ENCODE peak calls at places on chromosomes 6 and 20, in four cellular contexts. V is CD8-positive, alpha-beta T cell; K is mammary epithelial cell; B is heart right ventricle. S is an unnamed sample.

GRCh38 chr20:23683807-23684206 is 5.0 kb downstream of the CST4 start:
- DNase-seq in V (no peak), K (no peak), B (no peak), S (no peak)

GRCh38 chr6:36839819-36840379 is 655 bp upstream of the CPNE5 start:
- DNase-seq in V (peak; percentile 12), K (no peak), B (peak; percentile 67), S (no peak)

GRCh38 chr6:106773482-106773881 is 144.1 kb downstream of the QRSL1 start:
- DNase-seq in V (no peak), K (peak; percentile 89), B (no peak), S (no peak)

GRCh38 chr6:110625883-110626282 is 149.5 kb upstream of the SLC22A16 start:
- DNase-seq in V (no peak), K (peak; percentile 74), B (no peak), S (no peak)

GRCh38 chr6:147509900-147510299 is 1.4 kb downstream of the SAMD5 start:
- DNase-seq in V (no peak), K (no peak), B (no peak), S (no peak)

GRCh38 chr20:208937-209566 is 18.0 kb upstream of the DEFB129 start:
- DNase-seq in V (no peak), K (peak; percentile 61), B (no peak), S (peak; percentile 14)

GRCh38 chr20:38217791-38218565 is 42.6 kb downstream of the KIAA1755 start:
- DNase-seq in V (no peak), K (peak; percentile 90), B (peak; percentile 43), S (peak; percentile 71)

GRCh38 chr6:135972586-135972985 is 121.1 kb downstream of the PDE7B start:
- DNase-seq in V (no peak), K (no peak), B (no peak), S (no peak)

GRCh38 chr6:33116881-33117711 is 41.3 kb downstream of the HLA-DPB1 start:
- DNase-seq in V (no peak), K (no peak), B (no peak), S (no peak)

GRCh38 chr20:17735959-17736621 is 36.3 kb downstream of the BANF2 start:
- DNase-seq in V (no peak), K (no peak), B (no peak), S (no peak)

GRCh38 chr20:10652660-10653191 is 21.1 kb downstream of the JAG1 start:
- DNase-seq in V (no peak), K (no peak), B (no peak), S (no peak)

GRCh38 chr6:22513667-22514066 is 55.7 kb upstream of the HDGFL1 start:
- DNase-seq in V (no peak), K (no peak), B (no peak), S (no peak)

GRCh38 chr6:130050230-130050629 is 31.8 kb downstream of the L3MBTL3 start:
- DNase-seq in V (no peak), K (no peak), B (no peak), S (no peak)

GRCh38 chr6:40906759-40907158 is 132.3 kb downstream of the UNC5CL start:
- DNase-seq in V (no peak), K (peak; percentile 82), B (no peak), S (peak; percentile 37)

GRCh38 chr6:105452924-105453756 is 50.3 kb upstream of the PREP start:
- DNase-seq in V (peak; percentile 41), K (no peak), B (no peak), S (no peak)

GRCh38 chr20:36399147-36399968 is 93.2 kb downstream of the DLGAP4 start:
- DNase-seq in V (no peak), K (peak; percentile 53), B (no peak), S (no peak)

GRCh38 chr20:21027569-21027968 is 78.6 kb downstream of the LINC00237 start:
- DNase-seq in V (no peak), K (no peak), B (no peak), S (no peak)

GRCh38 chr20:61535091-61535490 is 283.0 kb downstream of the CDH4 start:
- DNase-seq in V (no peak), K (no peak), B (no peak), S (no peak)

GRCh38 chr20:20664795-20665194 is 47.6 kb downstream of the RALGAPA2 start:
- DNase-seq in V (no peak), K (no peak), B (no peak), S (no peak)

DNA sequence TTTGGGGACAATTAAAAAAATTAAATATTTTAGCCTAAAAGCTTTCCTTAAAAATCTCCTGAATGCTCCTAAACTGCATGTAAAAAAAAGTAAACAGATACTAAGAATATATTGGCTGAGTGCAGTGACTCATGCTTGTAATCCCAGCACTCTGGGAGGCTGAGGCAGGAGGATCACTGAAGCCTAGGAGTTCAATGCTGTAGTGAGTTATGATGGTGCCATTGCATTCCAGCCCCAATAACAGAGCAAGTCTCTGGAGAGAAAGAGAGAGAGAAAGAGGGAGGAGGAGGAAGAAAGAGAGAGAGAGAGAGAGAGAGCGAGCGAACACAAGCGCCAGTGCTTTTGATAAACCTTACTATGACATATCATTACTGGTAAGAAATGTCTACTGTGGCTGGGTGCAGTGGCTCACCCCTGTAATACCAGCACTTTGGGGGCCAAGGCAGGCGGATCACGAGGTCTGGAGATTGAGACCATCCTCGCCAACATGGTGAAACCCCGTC is 58.8 kb downstream of the FKBP5 start:
- DNase-seq in V (no peak), K (no peak), B (no peak), S (no peak)
- H3K36me3 ChIP-seq in V (peaks cover 22% of the 10 kb centered on the region), K (peaks cover 19% of the 10 kb centered on the region), B (peaks cover 20% of the 10 kb centered on the region), S (no peaks in the 10 kb centered on the region)

GRCh38 chr6:165662671-165663282 is at the start of gene PDE10A:
- DNase-seq in V (no peak), K (peak; percentile 3), B (peak; percentile 79), S (no peak)

GRCh38 chr6:165663736-165664552 is 903 bp upstream of the PDE10A start:
- DNase-seq in V (no peak), K (peak; percentile 20), B (peak; percentile 64), S (no peak)

GRCh38 chr6:165665384-165665672 is 2.3 kb upstream of the PDE10A start:
- DNase-seq in V (no peak), K (no peak), B (no peak), S (no peak)

GRCh38 chr6:165663283-165663735 is 268 bp upstream of the PDE10A start:
- DNase-seq in V (no peak), K (peak; percentile 12), B (peak; percentile 73), S (no peak)

GRCh38 chr6:165664553-165665383 is 1.7 kb upstream of the PDE10A start:
- DNase-seq in V (no peak), K (no peak), B (no peak), S (no peak)
- H3K4me3 ChIP-seq in V (no peak overlapping the region), K (no peak overlapping the region), B (peak overlapping the region; percentile 96), S (peak overlapping the region; percentile 90)

DNA sequence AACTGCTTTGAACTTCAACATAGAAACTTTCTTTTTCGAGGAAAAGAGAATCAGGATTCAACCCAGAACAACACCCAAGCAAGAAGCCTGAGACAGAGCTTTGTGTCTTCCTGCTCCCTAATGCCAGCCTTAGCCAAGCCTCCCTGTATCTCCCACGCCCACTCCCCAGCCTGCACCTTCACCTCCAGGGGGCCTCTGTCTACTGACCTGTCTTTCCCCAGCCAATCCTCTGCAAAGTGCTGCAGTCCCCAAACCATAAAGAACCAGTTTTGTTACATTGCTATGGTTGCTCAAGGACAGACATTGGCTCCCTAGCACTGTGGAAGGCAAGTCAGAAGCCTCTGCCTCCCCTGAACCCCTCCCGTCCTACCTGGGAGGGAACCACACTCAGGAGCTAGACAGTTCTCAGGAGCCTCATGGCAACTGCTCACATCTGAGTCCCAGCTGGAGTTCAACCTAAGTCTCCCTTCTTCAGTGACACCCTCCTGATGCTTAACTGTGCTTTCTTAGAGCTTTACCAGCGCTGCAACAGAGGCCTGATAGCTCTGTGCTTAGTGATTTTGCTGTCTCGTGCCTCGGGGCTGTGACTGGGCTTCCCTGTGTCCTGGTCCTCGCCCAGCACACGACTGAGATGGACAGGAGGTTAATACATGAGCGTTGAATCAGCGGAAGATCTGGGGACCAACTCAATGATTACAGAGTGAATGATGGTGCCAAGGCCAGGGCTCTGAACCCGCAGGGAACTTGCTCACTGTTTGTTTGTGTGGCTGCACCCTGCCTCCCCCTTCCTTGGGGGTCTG is 101.5 kb upstream of the DUSP22 start:
- DNase-seq in V (no peak), K (no peak), B (no peak), S (no peak)
- TF ChIP-seq CTCF in V (no peak), K (no peak), B (no peak), S (no peak)

DNA sequence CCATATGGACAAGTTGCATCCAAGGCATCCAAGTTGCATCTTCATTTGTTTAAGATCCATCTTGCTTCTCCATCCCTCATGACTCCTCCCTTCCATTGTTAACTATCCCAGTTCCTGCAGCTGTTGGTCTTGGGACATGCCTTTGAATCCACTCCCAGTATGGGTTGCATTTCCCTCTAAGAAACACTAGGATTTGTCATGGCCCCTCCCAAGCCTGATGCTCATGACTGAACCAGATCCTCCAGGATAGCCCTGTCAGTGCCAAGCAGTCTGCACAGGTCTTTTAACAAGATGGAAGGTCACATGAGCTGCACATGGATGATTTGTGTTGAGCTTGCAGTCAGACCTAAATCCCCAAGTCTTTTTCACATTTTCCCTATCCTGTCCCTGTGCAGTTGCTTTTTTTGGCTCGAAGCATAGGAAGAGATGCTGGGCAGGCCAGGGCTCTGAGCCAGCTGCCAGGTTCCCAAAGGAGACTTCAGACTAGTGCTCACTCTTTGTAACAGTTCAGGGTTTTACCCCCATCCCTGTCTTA is 4.2 kb downstream of the PPP2R5D start:
- DNase-seq in V (no peak), K (no peak), B (no peak), S (no peak)
- H3K36me3 ChIP-seq in V (peaks cover 20% of the 10 kb centered on the region), K (no peaks in the 10 kb centered on the region), B (peaks cover 35% of the 10 kb centered on the region), S (no peaks in the 10 kb centered on the region)

DNA sequence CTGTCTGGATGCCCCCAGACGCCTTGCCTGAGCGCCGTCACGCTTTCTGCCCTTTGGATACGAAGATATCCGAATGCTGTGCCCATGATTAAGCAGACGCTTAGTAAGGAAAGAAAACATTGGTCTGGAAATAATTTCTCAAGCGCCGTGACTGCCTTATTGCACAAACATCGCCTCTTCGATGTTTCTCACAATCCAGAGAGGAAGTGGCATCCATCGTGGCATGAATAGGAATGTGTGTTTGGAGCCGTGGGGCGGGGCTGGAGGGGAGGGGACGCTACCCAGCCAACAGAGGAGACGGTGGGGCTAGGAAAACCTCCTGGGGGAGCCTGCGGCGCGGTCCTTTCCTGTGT is 564 bp upstream of the PPP1R14C start:
- DNase-seq in V (no peak), K (peak; percentile 92), B (no peak), S (peak; percentile 89)
- H3K4me3 ChIP-seq in V (no peak overlapping the region), K (peak overlapping the region; percentile 91), B (peak overlapping the region; percentile 65), S (peak overlapping the region; percentile 77)

GRCh38 chr20:34705008-34705382 is 851 bp downstream of the TP53INP2 start:
- DNase-seq in V (no peak), K (no peak), B (no peak), S (no peak)

GRCh38 chr20:34703061-34703572 is 1.0 kb upstream of the TP53INP2 start:
- DNase-seq in V (no peak), K (no peak), B (no peak), S (no peak)

GRCh38 chr20:34703573-34704176 is 469 bp upstream of the TP53INP2 start:
- DNase-seq in V (no peak), K (peak; percentile 40), B (no peak), S (no peak)

GRCh38 chr20:34705383-34706021 is 1.4 kb downstream of the TP53INP2 start:
- DNase-seq in V (no peak), K (peak; percentile 73), B (peak; percentile 41), S (no peak)

GRCh38 chr20:34704177-34705007 is at the start of gene TP53INP2:
- DNase-seq in V (peak; percentile 71), K (peak; percentile 69), B (peak; percentile 94), S (peak; percentile 67)
- TF ChIP-seq CTCF in V (no peak), K (no peak), B (no peak), S (no peak)

GRCh38 chr6:121319603-121320002 is 14.7 kb downstream of the TBC1D32 start:
- DNase-seq in V (no peak), K (no peak), B (no peak), S (no peak)
- H3K36me3 ChIP-seq in V (no peaks in the 10 kb centered on the region), K (peaks cover 5% of the 10 kb centered on the region), B (peaks cover 8% of the 10 kb centered on the region), S (no peaks in the 10 kb centered on the region)